ENCODE peak calls at places on chromosomes 6 and 20, in six cellular contexts. N is Peyer's patch, J is IMR-90, P is HCT116, G is gastrocnemius medialis, X is HepG2. H is an unnamed sample.

GRCh38 chr20:23641936-23642751 is 4.4 kb upstream of the CST3 start:
- DNase-seq in N (no peak), J (peak; percentile 87), P (no peak), G (peak; percentile 92), X (no peak), H (no peak)

GRCh38 chr6:62285612-62286469 is at the start of gene KHDRBS2:
- DNase-seq in N (peak; percentile 78), J (no peak), P (no peak), G (peak; percentile 32), X (peak; percentile 3), H (peak; percentile 73)

GRCh38 chr20:5947276-5947675 is 3.1 kb downstream of the TRMT6 start:
- DNase-seq in N (no peak), J (no peak), P (no peak), G (no peak), X (no peak), H (no peak)

GRCh38 chr6:168028181-168028580 is 30.7 kb downstream of the KIF25 start:
- DNase-seq in N (no peak), J (no peak), P (no peak), G (no peak), X (no peak), H (no peak)

GRCh38 chr20:46051556-46052323 is 22.7 kb downstream of the SLC12A5 start:
- DNase-seq in N (no peak), J (peak; percentile 15), P (no peak), G (no peak), X (no peak), H (no peak)

GRCh38 chr6:148747493-148748160 is 797 bp downstream of the UST start:
- DNase-seq in N (peak; percentile 63), J (peak; percentile 21), P (no peak), G (no peak), X (no peak), H (peak; percentile 29)

GRCh38 chr20:1900321-1900791 is 5.1 kb downstream of the SIRPA start:
- DNase-seq in N (no peak), J (peak; percentile 80), P (peak; percentile 68), G (no peak), X (peak; percentile 89), H (peak; percentile 47)

GRCh38 chr6:42387336-42387735 is 64.4 kb downstream of the TRERF1 start:
- DNase-seq in N (no peak), J (no peak), P (no peak), G (no peak), X (no peak), H (no peak)

GRCh38 chr6:151101116-151101810 is 138.5 kb upstream of the AKAP12 start:
- DNase-seq in N (no peak), J (no peak), P (no peak), G (no peak), X (no peak), H (no peak)

GRCh38 chr6:106574729-106575458 is 54.4 kb downstream of the RTN4IP1 start:
- DNase-seq in N (no peak), J (peak; percentile 70), P (peak; percentile 73), G (peak; percentile 57), X (peak; percentile 77), H (no peak)

GRCh38 chr20:44810391-44811149 is at the start of gene RIMS4:
- DNase-seq in N (no peak), J (no peak), P (no peak), G (no peak), X (no peak), H (no peak)

GRCh38 chr6:40654828-40655227 is 67.7 kb upstream of the LRFN2 start:
- DNase-seq in N (no peak), J (no peak), P (no peak), G (no peak), X (no peak), H (no peak)

GRCh38 chr20:38170914-38171300 is 5.8 kb upstream of the TGM2 start:
- DNase-seq in N (no peak), J (no peak), P (no peak), G (no peak), X (no peak), H (no peak)

GRCh38 chr6:39812853-39813533 is 20.8 kb downstream of the DAAM2 start:
- DNase-seq in N (no peak), J (peak; percentile 68), P (no peak), G (no peak), X (no peak), H (no peak)

GRCh38 chr20:38084425-38084951 is 50.9 kb downstream of the RPRD1B start:
- DNase-seq in N (no peak), J (peak; percentile 82), P (no peak), G (no peak), X (peak; percentile 79), H (peak; percentile 59)

GRCh38 chr6:53830356-53830755 is 35.6 kb downstream of the LRRC1 start:
- DNase-seq in N (no peak), J (peak; percentile 23), P (no peak), G (no peak), X (no peak), H (no peak)

GRCh38 chr6:15473174-15473573 is 189.7 kb downstream of the DTNBP1 start:
- DNase-seq in N (no peak), J (no peak), P (no peak), G (no peak), X (no peak), H (no peak)

GRCh38 chr6:40436685-40437604 is 150.2 kb downstream of the LRFN2 start:
- DNase-seq in N (no peak), J (no peak), P (no peak), G (no peak), X (no peak), H (no peak)

GRCh38 chr20:34907616-34908469 is 31.4 kb downstream of the ACSS2 start:
- DNase-seq in N (no peak), J (peak; percentile 92), P (peak; percentile 90), G (peak; percentile 56), X (peak; percentile 26), H (peak; percentile 57)

GRCh38 chr6:155887431-155887830 is 431.8 kb upstream of the NOX3 start:
- DNase-seq in N (no peak), J (no peak), P (no peak), G (no peak), X (no peak), H (no peak)

DNA sequence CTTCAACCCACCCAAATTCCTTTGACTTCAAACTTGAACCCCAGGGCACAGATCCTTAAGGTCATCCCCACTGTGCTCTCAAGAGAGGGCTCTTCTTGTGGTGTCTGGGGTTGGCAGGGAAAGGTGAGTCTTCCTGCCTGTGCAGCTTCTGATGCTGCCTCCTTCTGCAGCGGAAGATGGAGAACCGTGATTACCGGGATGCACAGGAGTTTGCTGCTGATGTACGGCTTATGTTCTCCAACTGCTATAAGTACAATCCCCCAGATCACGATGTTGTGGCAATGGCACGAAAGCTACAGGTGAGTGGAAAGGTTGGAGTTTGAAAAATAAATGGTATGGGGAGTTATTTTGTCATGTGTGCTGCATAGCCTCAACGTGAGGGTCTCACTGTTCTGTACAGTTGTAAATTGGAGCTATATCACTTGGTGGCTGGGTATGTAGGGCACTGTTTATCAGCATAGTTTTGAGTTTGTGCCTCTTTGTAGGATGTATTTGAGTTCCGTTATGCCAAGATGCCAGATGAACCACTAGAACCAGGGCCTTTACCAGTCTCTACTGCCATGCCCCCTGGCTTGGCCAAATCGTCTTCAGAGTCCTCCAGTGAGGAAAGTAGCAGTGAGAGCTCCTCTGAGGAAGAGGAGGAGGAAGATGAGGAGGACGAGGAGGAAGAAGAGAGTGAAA is 9.0 kb downstream of the BRD2 start:
- DNase-seq in N (no peak), J (no peak), P (no peak), G (no peak), X (no peak), H (no peak)
- H3K4me3 ChIP-seq in N (peak overlapping the region; percentile 6), J (no peak overlapping the region), P (no peak overlapping the region), G (no peak overlapping the region), X (no peak overlapping the region), H (no peak overlapping the region)

GRCh38 chr6:82246802-82247633 is 526 bp downstream of the IBTK start:
- DNase-seq in N (no peak), J (peak; percentile 30), P (peak; percentile 36), G (peak; percentile 24), X (peak; percentile 83), H (peak; percentile 65)
- TF ChIP-seq POLR2A in N (no peak), J (no peak), P (no peak), G (no peak), X (peak; percentile 90), H (no peak)

DNA sequence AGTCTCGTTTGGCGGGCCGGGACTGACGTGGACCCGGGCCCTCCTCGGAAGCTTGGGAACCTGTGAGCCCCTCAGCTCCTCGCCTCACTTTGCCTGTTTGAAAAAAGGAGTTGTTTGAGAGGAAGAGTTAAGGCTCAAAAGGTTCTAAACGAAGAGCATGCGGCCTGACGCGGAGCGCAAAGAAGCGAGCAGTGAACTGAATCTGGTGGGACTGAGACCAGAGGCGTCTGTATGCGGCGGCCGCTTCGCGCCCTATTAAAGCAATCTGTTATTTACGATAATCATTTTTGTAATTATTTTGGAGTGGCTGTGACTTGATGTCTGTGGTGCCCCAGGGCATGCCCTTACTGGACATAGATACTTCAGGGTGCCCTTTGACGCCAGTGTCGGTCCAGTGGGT is 3.3 kb upstream of the TFAP2C start:
- DNase-seq in N (no peak), J (no peak), P (no peak), G (no peak), X (no peak), H (no peak)
- H3K4me3 ChIP-seq in N (no peak overlapping the region), J (no peak overlapping the region), P (no peak overlapping the region), G (no peak overlapping the region), X (no peak overlapping the region), H (no peak overlapping the region)

DNA sequence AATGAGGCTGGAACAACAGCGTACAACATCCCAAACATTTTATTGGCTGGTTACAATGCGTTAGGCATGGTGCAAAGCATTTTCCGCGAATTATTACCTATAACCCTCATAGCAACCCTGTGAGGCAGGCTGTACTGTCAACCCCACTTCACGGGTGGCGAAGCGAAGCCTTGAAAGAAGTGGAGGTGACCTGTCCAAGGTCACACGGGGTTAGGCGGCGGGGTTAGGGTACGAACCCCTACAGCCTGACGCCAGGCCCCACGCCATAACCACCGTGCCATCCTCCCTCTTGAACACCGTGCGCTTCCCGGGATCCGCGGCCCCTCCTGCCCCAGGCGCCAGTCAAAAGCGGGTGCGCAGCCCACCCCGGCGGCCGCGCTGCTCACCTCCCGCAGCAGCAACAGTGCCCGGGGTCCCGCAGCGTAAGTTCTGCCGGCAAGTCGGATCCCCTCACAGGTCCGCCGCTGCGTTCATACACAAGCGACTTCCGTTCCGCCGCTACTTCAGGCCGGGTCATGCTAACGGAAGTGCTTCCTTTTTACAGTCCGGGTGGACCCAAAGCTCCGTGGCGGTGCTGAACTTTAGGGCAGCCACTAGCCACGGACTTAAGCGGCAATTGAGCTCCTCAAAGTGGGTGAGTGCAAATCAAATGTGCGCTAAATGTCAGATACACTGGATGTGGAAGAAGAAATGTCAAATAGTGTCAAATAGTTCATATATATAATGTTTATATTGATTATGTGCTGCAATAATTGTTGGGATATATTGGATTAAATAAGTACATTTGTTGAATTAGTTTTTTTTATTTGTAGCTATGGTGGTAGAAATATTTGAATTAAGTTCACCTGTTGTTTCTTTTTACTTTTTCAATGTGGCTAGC is at the start of gene CDK5RAP1:
- DNase-seq in N (peak; percentile 84), J (peak; percentile 93), P (peak; percentile 88), G (peak; percentile 76), X (peak; percentile 93), H (peak; percentile 90)
- TF ChIP-seq POLR2A in N (peak; percentile 30), J (peak; percentile 44), P (peak; percentile 52), G (no peak), X (peak; percentile 91), H (no peak)

H was measured in heart left ventricle.